ENCODE peak calls at places on chromosomes 3 and 15, in six cellular contexts. I is astrocyte, G is neural progenitor cell, N is uterus, P is cardiac muscle cell, C is fibroblast of lung. U is an unnamed sample.

GRCh38 chr3:130991126-130991525 is 35.5 kb downstream of the ASTE1 start:
- DNase-seq in I (no peak), P (no peak), G (no peak), N (no peak), C (no peak), U (no peak)

GRCh38 chr15:79853492-79854328 is 43.1 kb downstream of the MTHFS start:
- DNase-seq in P (peak; percentile 91), C (peak; percentile 90), I (peak; percentile 75), G (peak; percentile 77), N (peak; percentile 59), U (peak; percentile 61)

GRCh38 chr15:85865070-85865684 is 70.5 kb upstream of the KLHL25 start:
- DNase-seq in P (peak; percentile 66), N (peak; percentile 46), C (peak; percentile 57), I (peak; percentile 23), G (peak; percentile 91), U (peak; percentile 65)

GRCh38 chr15:94097567-94097966 is 133.8 kb upstream of the MCTP2 start:
- DNase-seq in C (no peak), P (no peak), G (no peak), I (peak; percentile 39), N (no peak), U (no peak)

GRCh38 chr3:48194446-48195071 is 6.3 kb upstream of the CDC25A start:
- DNase-seq in N (peak; percentile 56), C (peak; percentile 64), P (peak; percentile 74), G (peak; percentile 80), I (peak; percentile 24), U (peak; percentile 63)

GRCh38 chr3:152943645-152944044 is 108.7 kb downstream of the P2RY1 start:
- DNase-seq in N (no peak), I (peak; percentile 10), G (no peak), P (peak; percentile 4), C (no peak), U (no peak)

GRCh38 chr15:63986751-63987341 is 59.4 kb downstream of the DAPK2 start:
- DNase-seq in P (no peak), C (no peak), I (no peak), N (no peak), G (no peak), U (no peak)

GRCh38 chr3:171777608-171777995 is 32.7 kb downstream of the PLD1 start:
- DNase-seq in C (no peak), G (no peak), I (no peak), P (no peak), N (no peak), U (no peak)

GRCh38 chr15:91420689-91421088 is 320.6 kb downstream of the SV2B start:
- DNase-seq in I (no peak), C (no peak), N (no peak), G (no peak), P (no peak), U (no peak)

GRCh38 chr15:89015412-89016097 is 72.7 kb upstream of the ABHD2 start:
- DNase-seq in C (no peak), N (no peak), P (no peak), I (no peak), G (no peak), U (no peak)

GRCh38 chr15:89016549-89017041 is 71.7 kb upstream of the ABHD2 start:
- DNase-seq in C (no peak), I (peak; percentile 73), P (no peak), G (no peak), N (no peak), U (no peak)

GRCh38 chr15:89019436-89019835 is 68.8 kb upstream of the ABHD2 start:
- DNase-seq in C (no peak), N (no peak), I (no peak), P (no peak), G (no peak), U (no peak)

GRCh38 chr15:89017370-89018066 is 70.7 kb upstream of the ABHD2 start:
- DNase-seq in I (peak; percentile 61), C (peak; percentile 77), N (peak; percentile 82), G (peak; percentile 93), P (peak; percentile 87), U (peak; percentile 88)

GRCh38 chr15:89018235-89018634 is 70.0 kb upstream of the ABHD2 start:
- DNase-seq in I (no peak), N (peak; percentile 83), P (peak; percentile 82), G (no peak), C (peak; percentile 58), U (no peak)
- H3K4me3 ChIP-seq in I (no peak overlapping the region), N (no peak overlapping the region), P (no peak overlapping the region), G (no peak overlapping the region), C (no peak overlapping the region), U (no peak overlapping the region)

GRCh38 chr15:69559440-69560215 is 107.0 kb downstream of the RPLP1 start:
- DNase-seq in I (no peak), N (no peak), G (no peak), C (peak; percentile 11), P (peak; percentile 69), U (no peak)
- H3K4me1 ChIP-seq in I (peaks cover 18% of the 10 kb centered on the region), N (no peaks in the 10 kb centered on the region), G (peaks cover 39% of the 10 kb centered on the region), C (peaks cover 3% of the 10 kb centered on the region), P (peaks cover 4% of the 10 kb centered on the region), U (peaks cover 62% of the 10 kb centered on the region)

GRCh38 chr3:24498796-24499195 is 4.1 kb upstream of the THRB start:
- DNase-seq in C (no peak), N (no peak), G (no peak), I (no peak), P (no peak), U (no peak)

GRCh38 chr3:24495334-24495994 is 814 bp upstream of the THRB start:
- DNase-seq in G (peak; percentile 77), P (peak; percentile 21), C (no peak), N (peak; percentile 36), I (no peak), U (peak; percentile 75)

GRCh38 chr3:24497942-24498341 is 3.3 kb upstream of the THRB start:
- DNase-seq in N (no peak), G (no peak), C (no peak), P (no peak), I (no peak), U (no peak)

GRCh38 chr3:24498391-24498790 is 3.7 kb upstream of the THRB start:
- DNase-seq in I (no peak), N (no peak), C (no peak), P (no peak), G (no peak), U (no peak)

DNA sequence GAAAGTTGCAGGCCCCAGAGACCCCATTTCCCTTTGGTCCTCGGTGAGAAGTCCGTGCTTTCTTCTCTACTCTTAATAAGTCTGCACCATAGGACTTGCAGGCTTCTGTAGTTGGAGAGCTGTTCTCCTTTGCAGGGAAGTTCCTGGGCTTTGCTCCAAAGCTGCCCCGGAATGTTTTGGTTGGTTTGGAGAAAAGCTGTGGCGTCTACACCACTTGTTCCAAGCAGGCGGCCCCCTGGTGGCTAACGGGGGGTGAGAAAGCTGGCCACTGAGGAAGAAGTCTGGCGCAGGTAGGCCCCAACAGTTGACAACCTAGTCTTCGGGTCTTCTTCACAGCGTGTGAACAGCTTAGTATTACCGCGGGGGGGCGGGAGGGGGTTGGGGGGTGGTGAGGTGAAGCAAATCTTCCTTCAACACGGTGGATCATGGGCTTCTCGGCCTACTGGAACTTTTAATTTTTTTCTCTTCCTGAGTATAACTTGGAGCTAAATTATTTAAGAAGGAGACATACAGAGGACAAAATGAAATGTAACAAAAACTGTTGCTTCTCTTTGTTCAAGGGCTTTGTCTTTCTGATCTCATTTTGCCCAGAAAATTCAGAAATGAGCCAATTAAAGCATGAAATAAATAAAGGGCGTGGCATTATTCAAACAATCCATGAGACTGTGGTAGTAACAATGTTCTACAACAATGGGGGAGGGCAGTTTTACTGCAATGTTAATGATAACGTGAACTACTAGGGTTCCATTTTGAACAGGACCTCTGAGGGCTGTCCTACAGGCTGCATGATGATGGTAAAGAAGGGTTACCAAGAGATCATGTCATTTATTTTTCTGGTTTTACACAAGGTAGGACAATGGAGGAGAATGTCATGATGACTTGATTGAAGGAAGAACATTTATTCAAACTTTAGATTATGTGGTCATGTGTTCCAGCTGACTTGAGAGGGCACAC is 2.2 kb upstream of the THRB start:
- DNase-seq in P (peak; percentile 95), C (peak; percentile 89), N (peak; percentile 71), G (peak; percentile 74), I (peak; percentile 78), U (peak; percentile 87)
- TF ChIP-seq CTCF in P (peak; percentile 71), C (peak; percentile 62), N (peak; percentile 45), G (peak; percentile 59), I (peak; percentile 43), U (peak; percentile 69)

GRCh38 chr3:30894521-30895289 is at the start of gene GADL1:
- DNase-seq in I (peak; percentile 33), P (peak; percentile 21), N (peak; percentile 27), C (peak; percentile 33), G (peak; percentile 77), U (peak; percentile 53)
- H3K4me3 ChIP-seq in I (peak within 1 kb of the TSS; percentile 72), P (peak within 1 kb of the TSS; percentile 41), N (peak within 1 kb of the TSS; percentile 53), C (peak within 1 kb of the TSS; percentile 61), G (peak within 1 kb of the TSS; percentile 55), U (peak within 1 kb of the TSS; percentile 50)

GRCh38 chr15:67076147-67076843 is 10.9 kb downstream of the SMAD3 start:
- DNase-seq in I (peak; percentile 84), C (peak; percentile 80), P (peak; percentile 80), N (no peak), G (no peak), U (no peak)
- H3K4me1 ChIP-seq in I (peaks cover 55% of the 10 kb centered on the region), C (peaks cover 46% of the 10 kb centered on the region), P (peaks cover 20% of the 10 kb centered on the region), N (peaks cover 11% of the 10 kb centered on the region), G (peaks cover 19% of the 10 kb centered on the region), U (peaks cover 18% of the 10 kb centered on the region)

GRCh38 chr3:25662921-25663320 is 1.8 kb downstream of the TOP2B start:
- DNase-seq in G (no peak), P (peak; percentile 17), N (no peak), I (no peak), C (peak; percentile 21), U (no peak)

GRCh38 chr3:25664810-25665645 is at the start of gene TOP2B:
- DNase-seq in N (peak; percentile 96), I (peak; percentile 94), G (peak; percentile 97), C (peak; percentile 96), P (peak; percentile 98), U (peak; percentile 95)

GRCh38 chr3:25664066-25664809 is 469 bp downstream of the TOP2B start:
- DNase-seq in N (peak; percentile 73), I (peak; percentile 47), P (peak; percentile 59), C (peak; percentile 39), G (peak; percentile 81), U (peak; percentile 64)

GRCh38 chr3:25663324-25664065 is 1.2 kb downstream of the TOP2B start:
- DNase-seq in G (peak; percentile 57), N (no peak), P (peak; percentile 22), C (peak; percentile 43), I (peak; percentile 12), U (peak; percentile 16)

DNA sequence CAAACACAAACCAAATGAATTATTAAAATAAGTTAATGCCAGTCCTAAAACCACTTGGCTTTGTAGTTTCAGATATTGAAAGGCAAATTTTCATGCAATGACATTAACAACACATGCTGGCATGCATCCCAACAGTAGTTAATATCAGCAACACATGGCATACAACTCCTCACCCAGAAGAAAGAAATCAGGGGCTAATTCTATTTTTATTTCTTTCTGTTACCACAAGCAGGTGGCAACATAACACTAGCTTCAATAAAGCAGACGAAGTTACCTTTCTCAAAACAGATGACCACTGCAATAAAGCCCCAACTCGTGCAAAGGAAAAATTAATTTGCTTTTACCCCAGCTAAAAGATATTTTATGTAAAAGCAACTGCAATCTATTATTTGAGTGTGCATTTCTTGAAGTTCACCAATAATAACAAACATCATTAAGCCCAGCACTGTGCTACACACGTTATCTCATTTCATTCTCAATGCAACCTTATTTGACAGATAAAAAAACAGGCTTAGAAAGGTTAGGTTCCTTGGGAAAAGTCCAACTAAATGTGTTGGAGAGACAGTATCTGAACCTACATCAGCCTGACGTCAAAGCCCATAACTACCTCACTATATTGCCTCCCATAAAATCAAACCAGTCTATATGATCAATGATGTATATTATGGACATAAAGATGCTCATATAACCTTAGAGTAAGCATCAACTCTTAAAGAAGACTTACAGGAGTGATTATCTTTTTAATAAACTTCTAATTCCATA is 2.8 kb downstream of the TOP2B start:
- DNase-seq in P (peak; percentile 11), I (no peak), N (no peak), C (no peak), G (no peak), U (no peak)
- TF ChIP-seq CTCF in P (no peak), I (no peak), N (no peak), C (no peak), G (no peak), U (no peak)

GRCh38 chr3:1092771-1093170 is at the start of gene CNTN6:
- DNase-seq in C (peak; percentile 9), P (peak; percentile 1), I (peak; percentile 37), N (no peak), G (peak; percentile 81), U (no peak)
- H3K4me3 ChIP-seq in C (no peak within 1 kb of the TSS), P (no peak within 1 kb of the TSS), I (no peak within 1 kb of the TSS), N (no peak within 1 kb of the TSS), G (peak within 1 kb of the TSS; percentile 21), U (no peak within 1 kb of the TSS)

U was measured in Caco-2.